ENCODE peak calls at places on chromosomes 3 and 15, in five cellular contexts. G, S, H, Y and O are unnamed samples.

GRCh38 chr15:39625856-39626255 is 45.0 kb downstream of the THBS1 start:
- DNase-seq in G (no peak), S (peak), H (no peak), Y (no peak), O (peak)

GRCh38 chr3:18246336-18247060 is 178.6 kb downstream of the SATB1 start:
- DNase-seq in G (no peak), S (no peak), H (no peak), Y (no peak), O (no peak)

GRCh38 chr15:28919201-28919627 is 33.4 kb downstream of the APBA2 start:
- DNase-seq in G (no peak), S (no peak), H (no peak), Y (no peak), O (no peak)

GRCh38 chr15:66702770-66703539 is 919 bp downstream of the SMAD6 start:
- DNase-seq in G (no peak), S (no peak), H (no peak), Y (peak), O (no peak)

GRCh38 chr3:188796122-188796631 is 375.6 kb upstream of the TPRG1 start:
- DNase-seq in G (no peak), S (peak), H (no peak), Y (no peak), O (peak)

GRCh38 chr3:72270072-72270611 is 485.2 kb upstream of the PROK2 start:
- DNase-seq in G (peak), S (peak), H (peak), Y (peak), O (peak)

GRCh38 chr3:57048052-57048671 is 12.3 kb upstream of the SPATA12 start:
- DNase-seq in G (peak), S (no peak), H (peak), Y (peak), O (peak)

GRCh38 chr3:117666827-117667226 is 957.2 kb downstream of the TUSC7 start:
- DNase-seq in G (no peak), S (no peak), H (no peak), Y (no peak), O (no peak)

GRCh38 chr3:132595036-132595435 is 2.0 kb upstream of the ACKR4 start:
- DNase-seq in G (no peak), S (peak), H (no peak), Y (no peak), O (peak)

GRCh38 chr15:101679861-101680260 is 27.7 kb upstream of the TM2D3 start:
- DNase-seq in G (no peak), S (no peak), H (no peak), Y (no peak), O (no peak)

GRCh38 chr3:186929186-186929585 is 1.1 kb upstream of the ST6GAL1 start:
- DNase-seq in G (no peak), S (no peak), H (no peak), Y (no peak), O (no peak)

GRCh38 chr3:170049146-170050000 is 11.6 kb downstream of the GPR160 start:
- DNase-seq in G (peak), S (peak), H (peak), Y (peak), O (peak)

GRCh38 chr15:74179983-74180688 is 6.6 kb downstream of the ISLR start:
- DNase-seq in G (no peak), S (peak), H (no peak), Y (peak), O (peak)

GRCh38 chr15:90307661-90308060 is 42.2 kb downstream of the NGRN start:
- DNase-seq in G (no peak), S (no peak), H (no peak), Y (no peak), O (no peak)

GRCh38 chr3:23170306-23170705 is 32.8 kb upstream of the UBE2E2 start:
- DNase-seq in G (no peak), S (peak), H (no peak), Y (no peak), O (peak)

GRCh38 chr3:72492240-72492639 is 356.0 kb downstream of the SHQ1 start:
- DNase-seq in G (peak), S (peak), H (peak), Y (peak), O (peak)

GRCh38 chr3:183142199-183142598 is 20.3 kb downstream of the LAMP3 start:
- DNase-seq in G (no peak), S (peak), H (no peak), Y (no peak), O (peak)

GRCh38 chr3:48662753-48663488 is at the start of gene CELSR3:
- DNase-seq in G (peak), S (peak), H (peak), Y (peak), O (peak)

GRCh38 chr3:171339606-171340005 is 120.6 kb downstream of the TNIK start:
- DNase-seq in G (peak), S (no peak), H (peak), Y (no peak), O (no peak)

GRCh38 chr3:48034000-48034516 is 17.8 kb upstream of the MAP4 start:
- DNase-seq in G (no peak), S (peak), H (no peak), Y (no peak), O (peak)

GRCh38 chr15:59764775-59765174 is 75.7 kb upstream of the BNIP2 start:
- DNase-seq in G (no peak), S (peak), H (no peak), Y (no peak), O (peak)

GRCh38 chr15:61736792-61737191 is 323.5 kb downstream of the VPS13C start:
- DNase-seq in G (no peak), S (peak), H (no peak), Y (no peak), O (no peak)

GRCh38 chr15:79170256-79170664 is 79.7 kb upstream of the RASGRF1 start:
- DNase-seq in G (no peak), S (peak), H (no peak), Y (no peak), O (peak)

GRCh38 chr3:118213892-118214291 is 820.8 kb downstream of the IGSF11 start:
- DNase-seq in G (no peak), S (no peak), H (no peak), Y (no peak), O (no peak)

GRCh38 chr15:51366911-51367310 is 25.5 kb downstream of the GLDN start:
- DNase-seq in G (peak), S (peak), H (peak), Y (no peak), O (peak)

GRCh38 chr3:192011137-192011536 is 550.2 kb downstream of the PYDC2 start:
- DNase-seq in G (no peak), S (peak), H (no peak), Y (no peak), O (peak)

GRCh38 chr3:104133004-104133403 is 1233.7 kb upstream of the ALCAM start:
- DNase-seq in G (no peak), S (no peak), H (no peak), Y (no peak), O (no peak)

GRCh38 chr15:71463156-71463555 is 347.2 kb upstream of the NR2E3 start:
- DNase-seq in G (no peak), S (no peak), H (no peak), Y (no peak), O (no peak)

GRCh38 chr15:72288796-72289596 is 16.6 kb upstream of the PARP6 start:
- DNase-seq in G (no peak), S (no peak), H (no peak), Y (no peak), O (no peak)

GRCh38 chr15:98076021-98076816 is 115.7 kb downstream of the ARRDC4 start:
- DNase-seq in G (no peak), S (peak), H (no peak), Y (peak), O (no peak)

GRCh38 chr15:98547255-98547654 is 101.1 kb upstream of the IGF1R start:
- DNase-seq in G (no peak), S (no peak), H (no peak), Y (no peak), O (no peak)

GRCh38 chr3:50671331-50671730 is 3.4 kb upstream of the DOCK3 start:
- DNase-seq in G (no peak), S (peak), H (no peak), Y (no peak), O (peak)

GRCh38 chr15:82750831-82751181 is 41.1 kb upstream of the AP3B2 start:
- DNase-seq in G (no peak), S (peak), H (no peak), Y (peak), O (no peak)

GRCh38 chr15:44662478-44663409 is 718 bp downstream of the SPG11 start:
- DNase-seq in G (peak), S (peak), H (peak), Y (peak), O (peak)

GRCh38 chr3:12902181-12902999 is 61.0 kb upstream of the RPL32 start:
- DNase-seq in G (no peak), S (no peak), H (no peak), Y (peak), O (no peak)

GRCh38 chr3:167114619-167115018 is 265.5 kb downstream of the ZBBX start:
- DNase-seq in G (no peak), S (no peak), H (no peak), Y (no peak), O (no peak)

GRCh38 chr15:77832874-77833273 is 200.2 kb upstream of the LINGO1 start:
- DNase-seq in G (no peak), S (no peak), H (no peak), Y (no peak), O (no peak)

GRCh38 chr3:126621171-126621570 is 33.8 kb downstream of the TXNRD3 start:
- DNase-seq in G (no peak), S (peak), H (no peak), Y (peak), O (peak)

GRCh38 chr3:69248394-69248793 is 126.0 kb upstream of the LMOD3 start:
- DNase-seq in G (peak), S (no peak), H (no peak), Y (no peak), O (no peak)
- H3K4me3 ChIP-seq in G (no peak), S (no peak), H (no peak), Y (no peak), O (no peak)

DNA sequence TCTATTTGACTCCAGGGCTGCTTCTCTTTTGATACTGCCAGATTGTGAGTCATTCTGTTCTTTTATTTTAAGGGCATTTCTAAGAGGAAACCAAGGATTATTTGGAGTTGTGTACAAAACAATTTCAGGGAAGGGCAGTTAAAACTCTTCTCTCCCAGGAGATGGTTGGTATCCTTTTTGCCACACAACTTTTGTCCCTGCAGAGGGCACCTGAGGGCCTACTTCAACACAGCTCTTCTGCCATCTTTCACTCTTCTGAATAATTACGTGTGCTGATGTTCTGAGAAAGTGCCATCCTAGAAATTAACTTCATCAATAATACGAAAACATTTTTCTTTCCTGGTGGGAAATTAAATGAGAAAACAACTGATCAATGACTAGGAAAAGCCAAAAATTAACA is 75.7 kb upstream of the GADL1 start:
- DNase-seq in G (no peak), S (peak), H (no peak), Y (no peak), O (peak)
- TF ChIP-seq CTCF in G (no peak), S (peak), H (no peak), Y (peak), O (peak)

DNA sequence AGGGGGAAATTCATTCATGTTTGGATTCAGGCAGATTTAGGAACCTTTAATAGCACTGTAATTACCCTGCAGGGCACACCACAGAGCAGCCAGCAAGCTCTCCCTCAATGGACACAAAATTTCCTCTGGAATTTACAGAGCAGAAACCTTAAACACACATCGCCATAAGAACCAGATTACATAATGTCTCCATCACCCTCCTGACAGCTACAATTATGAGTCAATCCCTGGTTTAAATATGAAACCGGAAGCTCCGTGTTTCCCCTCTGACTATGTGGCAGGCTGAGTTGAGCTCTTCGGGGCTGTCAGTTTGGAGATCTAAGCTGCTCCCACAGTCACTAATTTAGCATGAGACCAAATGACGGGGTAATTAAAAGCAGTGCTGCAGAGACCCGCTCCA is 134.6 kb downstream of the TMCO5A start:
- DNase-seq in G (peak), S (peak), H (peak), Y (no peak), O (peak)
- H3K4me3 ChIP-seq in G (no peak), S (peak), H (no peak), Y (peak), O (peak)

DNA sequence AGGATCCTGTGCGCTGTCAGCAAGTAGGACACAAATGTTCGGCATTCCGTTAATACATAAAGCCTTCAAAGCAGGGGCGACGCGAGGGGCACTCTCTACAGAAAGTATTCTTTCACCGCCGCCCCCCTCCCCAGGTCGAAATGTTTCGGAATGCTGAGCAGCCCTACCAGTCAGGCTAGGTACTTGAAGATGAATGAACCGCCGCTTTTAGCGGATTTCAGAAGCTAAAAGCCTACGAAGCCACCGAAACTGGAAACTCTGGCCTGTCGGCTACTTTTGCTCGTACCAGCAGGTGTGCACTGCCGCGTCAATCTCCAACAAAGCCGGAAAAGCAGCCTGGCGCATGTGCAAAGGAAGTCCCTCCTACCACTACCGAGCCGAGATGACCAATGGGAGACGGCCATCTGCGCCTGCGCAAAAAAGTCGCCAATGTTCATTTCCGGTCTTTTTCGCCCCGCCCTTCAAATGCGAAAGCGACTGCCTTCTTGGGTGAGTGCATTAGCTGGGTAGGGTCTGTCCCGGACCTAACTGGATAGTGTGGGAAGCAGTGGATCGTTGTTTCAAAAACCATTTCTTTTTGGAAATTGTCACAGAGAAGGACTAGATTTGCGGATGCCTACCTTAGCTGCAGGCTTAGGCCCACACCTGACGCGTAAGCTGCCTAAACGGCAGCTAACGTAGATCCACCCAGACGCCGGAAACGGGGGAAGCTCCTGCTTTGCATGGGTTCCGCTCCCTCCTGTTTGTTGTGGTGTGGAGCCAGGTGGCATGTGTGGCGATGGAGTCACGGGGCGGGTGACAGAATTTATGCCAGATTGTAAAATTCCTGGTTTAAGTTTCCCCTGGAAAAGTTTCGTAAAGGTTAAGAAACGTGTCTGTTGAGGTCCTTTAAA is at the start of gene WDR5B:
- DNase-seq in G (peak), S (peak), H (peak), Y (peak), O (peak)
- TF ChIP-seq CTCF in G (no peak), S (peak), H (no peak), Y (peak), O (no peak)

GRCh38 chr3:94305835-94306685 is 243.2 kb downstream of the NSUN3 start:
- DNase-seq in G (no peak), S (no peak), H (no peak), Y (no peak), O (no peak)

GRCh38 chr3:94308767-94309166 is 245.9 kb downstream of the NSUN3 start:
- DNase-seq in G (no peak), S (no peak), H (no peak), Y (no peak), O (no peak)

GRCh38 chr3:94310736-94311135 is 247.9 kb downstream of the NSUN3 start:
- DNase-seq in G (no peak), S (no peak), H (no peak), Y (no peak), O (no peak)

GRCh38 chr3:94304953-94305352 is 242.1 kb downstream of the NSUN3 start:
- DNase-seq in G (no peak), S (no peak), H (no peak), Y (no peak), O (no peak)

GRCh38 chr3:94307588-94307987 is 244.7 kb downstream of the NSUN3 start:
- DNase-seq in G (no peak), S (no peak), H (no peak), Y (no peak), O (no peak)
- H3K4me3 ChIP-seq in G (no peak), S (no peak), H (no peak), Y (no peak), O (no peak)

DNA sequence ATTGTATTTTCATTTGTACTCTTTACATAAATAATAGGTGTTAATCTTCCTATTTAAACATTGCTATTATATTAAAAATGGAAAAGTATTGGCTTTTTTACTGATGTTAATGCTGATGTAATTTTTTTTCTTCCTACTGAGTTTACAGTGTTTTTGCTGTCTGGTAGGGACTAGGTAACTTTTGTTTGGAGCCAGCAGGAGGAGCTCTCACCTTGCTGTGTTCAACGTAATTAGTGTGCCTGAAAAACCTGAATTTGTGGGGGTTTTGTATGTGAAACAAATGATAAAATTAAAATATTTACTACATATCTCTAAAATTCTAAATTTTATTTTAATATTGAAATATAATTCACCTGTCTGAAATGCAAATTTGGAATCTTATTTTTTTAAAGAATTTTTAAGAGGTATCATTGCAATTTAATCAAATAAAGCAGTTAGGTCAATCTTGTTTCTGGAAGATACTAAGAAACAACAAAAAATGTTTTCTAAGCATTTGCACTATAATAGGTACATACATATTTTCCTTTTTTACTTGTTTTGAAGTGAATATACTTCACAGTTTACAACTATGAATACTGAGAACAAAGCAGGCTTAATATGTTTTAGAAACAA is 48.8 kb downstream of the EPHA6 start:
- DNase-seq in G (peak), S (peak), H (no peak), Y (no peak), O (peak)
- TF ChIP-seq CTCF in G (peak), S (peak), H (no peak), Y (peak), O (peak)

GRCh38 chr3:69080233-69080644 is at the start of gene UBA3:
- DNase-seq in G (peak), S (peak), H (peak), Y (peak), O (peak)
- H3K4me3 ChIP-seq in G (peak), S (peak), H (peak), Y (peak), O (peak)